ENCODE peak calls at places on chromosomes 11 and 22, in nine cellular contexts. One of them, this sample, is unnamed.

GRCh38 chr11:118636569-118637290 is 29.3 kb downstream of the PHLDB1 start:
- DNase-seq in suprapubic skin: no peak
- DNase-seq in bronchial epithelial cell: no peak
- DNase-seq in pancreas: no peak
- DNase-seq in GM06990: no peak
- DNase-seq in GM23338: no peak
- DNase-seq in fibroblast of villous mesenchyme: no peak
- DNase-seq in AG04450: no peak
- DNase-seq in fibroblast of the aortic adventitia: no peak
- DNase-seq in this sample: no peak

GRCh38 chr11:92932023-92932422 is 37.4 kb upstream of the MTNR1B start:
- DNase-seq in suprapubic skin: no peak
- DNase-seq in bronchial epithelial cell: peak
- DNase-seq in pancreas: no peak
- DNase-seq in GM06990: no peak
- DNase-seq in GM23338: no peak
- DNase-seq in fibroblast of villous mesenchyme: no peak
- DNase-seq in AG04450: no peak
- DNase-seq in fibroblast of the aortic adventitia: peak
- DNase-seq in this sample: no peak

GRCh38 chr11:11985954-11986949 is 22.2 kb downstream of the DKK3 start:
- DNase-seq in suprapubic skin: peak
- DNase-seq in bronchial epithelial cell: no peak
- DNase-seq in pancreas: peak
- DNase-seq in GM06990: no peak
- DNase-seq in GM23338: peak
- DNase-seq in fibroblast of villous mesenchyme: no peak
- DNase-seq in AG04450: no peak
- DNase-seq in fibroblast of the aortic adventitia: no peak
- DNase-seq in this sample: no peak

GRCh38 chr11:77203901-77204755 is 76.1 kb downstream of the MYO7A start:
- DNase-seq in suprapubic skin: no peak
- DNase-seq in bronchial epithelial cell: no peak
- DNase-seq in pancreas: peak
- DNase-seq in GM06990: no peak
- DNase-seq in GM23338: no peak
- DNase-seq in fibroblast of villous mesenchyme: no peak
- DNase-seq in AG04450: no peak
- DNase-seq in fibroblast of the aortic adventitia: no peak
- DNase-seq in this sample: peak

GRCh38 chr11:86588566-86589090 is 83.8 kb downstream of the ME3 start:
- DNase-seq in suprapubic skin: no peak
- DNase-seq in bronchial epithelial cell: no peak
- DNase-seq in pancreas: no peak
- DNase-seq in GM06990: no peak
- DNase-seq in GM23338: peak
- DNase-seq in fibroblast of villous mesenchyme: no peak
- DNase-seq in AG04450: no peak
- DNase-seq in fibroblast of the aortic adventitia: peak
- DNase-seq in this sample: no peak

GRCh38 chr11:20275987-20276660 is 87.4 kb upstream of the HTATIP2 start:
- DNase-seq in suprapubic skin: no peak
- DNase-seq in bronchial epithelial cell: no peak
- DNase-seq in pancreas: no peak
- DNase-seq in GM06990: peak
- DNase-seq in GM23338: no peak
- DNase-seq in fibroblast of villous mesenchyme: no peak
- DNase-seq in AG04450: no peak
- DNase-seq in fibroblast of the aortic adventitia: no peak
- DNase-seq in this sample: no peak

GRCh38 chr11:78354741-78355705 is 62.6 kb downstream of the GAB2 start:
- DNase-seq in suprapubic skin: no peak
- DNase-seq in bronchial epithelial cell: no peak
- DNase-seq in pancreas: no peak
- DNase-seq in GM06990: no peak
- DNase-seq in GM23338: peak
- DNase-seq in fibroblast of villous mesenchyme: peak
- DNase-seq in AG04450: no peak
- DNase-seq in fibroblast of the aortic adventitia: peak
- DNase-seq in this sample: no peak

GRCh38 chr22:50403701-50404101 is 60.6 kb downstream of the PPP6R2 start:
- DNase-seq in suprapubic skin: no peak
- DNase-seq in bronchial epithelial cell: no peak
- DNase-seq in pancreas: peak
- DNase-seq in GM06990: no peak
- DNase-seq in GM23338: no peak
- DNase-seq in fibroblast of villous mesenchyme: peak
- DNase-seq in AG04450: no peak
- DNase-seq in fibroblast of the aortic adventitia: no peak
- DNase-seq in this sample: peak

GRCh38 chr22:42990131-42990838 is 24.7 kb downstream of the PACSIN2 start:
- DNase-seq in suprapubic skin: no peak
- DNase-seq in bronchial epithelial cell: peak
- DNase-seq in pancreas: no peak
- DNase-seq in GM06990: no peak
- DNase-seq in GM23338: peak
- DNase-seq in fibroblast of villous mesenchyme: peak
- DNase-seq in AG04450: no peak
- DNase-seq in fibroblast of the aortic adventitia: peak
- DNase-seq in this sample: no peak

GRCh38 chr22:46042786-46043185 is 65.8 kb upstream of the WNT7B start:
- DNase-seq in suprapubic skin: peak
- DNase-seq in bronchial epithelial cell: no peak
- DNase-seq in pancreas: no peak
- DNase-seq in GM06990: no peak
- DNase-seq in GM23338: no peak
- DNase-seq in fibroblast of villous mesenchyme: no peak
- DNase-seq in AG04450: no peak
- DNase-seq in fibroblast of the aortic adventitia: no peak
- DNase-seq in this sample: no peak

GRCh38 chr11:7437706-7438105 is 47.6 kb upstream of the OLFML1 start:
- DNase-seq in suprapubic skin: no peak
- DNase-seq in bronchial epithelial cell: no peak
- DNase-seq in pancreas: no peak
- DNase-seq in GM06990: no peak
- DNase-seq in GM23338: no peak
- DNase-seq in fibroblast of villous mesenchyme: no peak
- DNase-seq in AG04450: no peak
- DNase-seq in fibroblast of the aortic adventitia: no peak
- DNase-seq in this sample: no peak

GRCh38 chr11:92626624-92627023 is 342.8 kb upstream of the MTNR1B start:
- DNase-seq in suprapubic skin: no peak
- DNase-seq in bronchial epithelial cell: no peak
- DNase-seq in pancreas: no peak
- DNase-seq in GM06990: no peak
- DNase-seq in GM23338: no peak
- DNase-seq in fibroblast of villous mesenchyme: no peak
- DNase-seq in AG04450: no peak
- DNase-seq in fibroblast of the aortic adventitia: no peak
- DNase-seq in this sample: no peak

GRCh38 chr22:23696326-23696851 is 5.6 kb downstream of the RGL4 start:
- DNase-seq in suprapubic skin: no peak
- DNase-seq in bronchial epithelial cell: no peak
- DNase-seq in pancreas: no peak
- DNase-seq in GM06990: peak
- DNase-seq in GM23338: no peak
- DNase-seq in fibroblast of villous mesenchyme: no peak
- DNase-seq in AG04450: no peak
- DNase-seq in fibroblast of the aortic adventitia: no peak
- DNase-seq in this sample: peak

GRCh38 chr11:28860898-28861297 is 752.7 kb downstream of the METTL15 start:
- DNase-seq in suprapubic skin: no peak
- DNase-seq in bronchial epithelial cell: peak
- DNase-seq in pancreas: no peak
- DNase-seq in GM06990: no peak
- DNase-seq in GM23338: no peak
- DNase-seq in fibroblast of villous mesenchyme: peak
- DNase-seq in AG04450: no peak
- DNase-seq in fibroblast of the aortic adventitia: peak
- DNase-seq in this sample: no peak

GRCh38 chr11:66272600-66272999 is 4.2 kb downstream of the RAB1B start:
- DNase-seq in suprapubic skin: no peak
- DNase-seq in bronchial epithelial cell: no peak
- DNase-seq in pancreas: no peak
- DNase-seq in GM06990: no peak
- DNase-seq in GM23338: no peak
- DNase-seq in fibroblast of villous mesenchyme: no peak
- DNase-seq in AG04450: no peak
- DNase-seq in fibroblast of the aortic adventitia: no peak
- DNase-seq in this sample: no peak

GRCh38 chr11:22472306-22472705 is 134.1 kb downstream of the SLC17A6 start:
- DNase-seq in suprapubic skin: no peak
- DNase-seq in bronchial epithelial cell: peak
- DNase-seq in pancreas: no peak
- DNase-seq in GM06990: no peak
- DNase-seq in GM23338: peak
- DNase-seq in fibroblast of villous mesenchyme: no peak
- DNase-seq in AG04450: no peak
- DNase-seq in fibroblast of the aortic adventitia: no peak
- DNase-seq in this sample: no peak
- TF ChIP-seq CTCF in suprapubic skin: no peak
- TF ChIP-seq CTCF in bronchial epithelial cell: peak
- TF ChIP-seq CTCF in pancreas: no peak
- TF ChIP-seq CTCF in GM06990: no peak
- TF ChIP-seq CTCF in GM23338: peak
- TF ChIP-seq CTCF in fibroblast of villous mesenchyme: no peak
- TF ChIP-seq CTCF in AG04450: peak
- TF ChIP-seq CTCF in fibroblast of the aortic adventitia: no peak
- TF ChIP-seq CTCF in this sample: no peak

DNA sequence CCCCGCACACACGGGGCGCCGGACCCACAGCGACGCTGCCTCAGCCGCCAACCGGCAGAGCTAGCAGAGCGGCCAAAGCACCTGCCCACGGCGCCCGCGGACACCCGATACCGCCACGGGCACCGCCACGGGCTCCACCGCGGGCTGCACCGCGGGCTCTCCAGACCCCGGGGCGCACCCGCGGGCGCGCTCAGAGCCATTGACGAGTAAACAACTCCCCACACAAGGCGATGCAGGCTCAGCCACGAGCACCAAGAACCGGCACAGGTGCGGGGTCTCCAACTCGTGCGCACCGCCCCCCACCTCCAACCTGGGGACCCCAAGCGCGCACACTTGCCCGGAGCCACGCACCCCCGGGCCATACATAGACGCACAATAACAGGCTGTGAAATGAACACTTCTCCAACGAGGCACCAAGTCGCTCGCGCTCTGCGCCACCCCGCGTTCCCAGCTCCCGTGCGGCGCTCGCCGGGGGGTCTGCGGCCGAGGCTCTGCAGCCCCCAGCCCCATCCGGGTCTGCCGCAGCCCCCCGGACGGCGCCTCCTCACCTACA is 1.9 kb downstream of the IFITM10 start:
- DNase-seq in suprapubic skin: peak
- DNase-seq in bronchial epithelial cell: no peak
- DNase-seq in pancreas: no peak
- DNase-seq in GM06990: no peak
- DNase-seq in GM23338: no peak
- DNase-seq in fibroblast of villous mesenchyme: no peak
- DNase-seq in AG04450: no peak
- DNase-seq in fibroblast of the aortic adventitia: no peak
- DNase-seq in this sample: no peak
- H3K4me3 ChIP-seq in suprapubic skin: peak
- H3K4me3 ChIP-seq in bronchial epithelial cell: peak
- H3K4me3 ChIP-seq in pancreas: no peak
- H3K4me3 ChIP-seq in GM06990: no peak
- H3K4me3 ChIP-seq in GM23338: peak
- H3K4me3 ChIP-seq in fibroblast of villous mesenchyme: no peak
- H3K4me3 ChIP-seq in AG04450: no peak
- H3K4me3 ChIP-seq in fibroblast of the aortic adventitia: peak
- H3K4me3 ChIP-seq in this sample: peak

DNA sequence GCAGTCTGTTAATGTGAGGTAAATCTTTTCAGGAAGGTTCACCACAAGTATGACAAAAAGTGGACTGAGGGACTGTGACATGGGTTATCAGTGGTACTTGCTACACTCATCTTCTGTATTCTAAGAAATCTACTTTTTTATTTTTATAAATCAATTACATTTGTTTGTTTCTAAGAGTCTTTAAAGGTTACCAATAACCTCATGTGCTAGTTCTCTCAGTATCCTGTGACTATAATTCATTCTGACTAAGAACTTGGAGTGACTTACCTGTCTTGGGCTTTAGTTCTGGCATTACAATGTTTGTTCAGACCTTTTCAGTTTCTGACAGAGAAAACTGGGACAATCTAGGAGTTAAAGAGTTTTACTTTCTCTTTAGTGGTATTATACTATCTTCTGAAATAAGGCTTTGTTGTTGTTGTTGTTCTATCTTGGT is 108.4 kb downstream of the PDE3B start:
- DNase-seq in suprapubic skin: no peak
- DNase-seq in bronchial epithelial cell: no peak
- DNase-seq in pancreas: no peak
- DNase-seq in GM06990: no peak
- DNase-seq in GM23338: no peak
- DNase-seq in fibroblast of villous mesenchyme: no peak
- DNase-seq in AG04450: no peak
- DNase-seq in fibroblast of the aortic adventitia: no peak
- DNase-seq in this sample: no peak
- TF ChIP-seq CTCF in suprapubic skin: no peak
- TF ChIP-seq CTCF in bronchial epithelial cell: no peak
- TF ChIP-seq CTCF in pancreas: no peak
- TF ChIP-seq CTCF in GM06990: no peak
- TF ChIP-seq CTCF in GM23338: no peak
- TF ChIP-seq CTCF in fibroblast of villous mesenchyme: no peak
- TF ChIP-seq CTCF in AG04450: no peak
- TF ChIP-seq CTCF in fibroblast of the aortic adventitia: no peak
- TF ChIP-seq CTCF in this sample: no peak

DNA sequence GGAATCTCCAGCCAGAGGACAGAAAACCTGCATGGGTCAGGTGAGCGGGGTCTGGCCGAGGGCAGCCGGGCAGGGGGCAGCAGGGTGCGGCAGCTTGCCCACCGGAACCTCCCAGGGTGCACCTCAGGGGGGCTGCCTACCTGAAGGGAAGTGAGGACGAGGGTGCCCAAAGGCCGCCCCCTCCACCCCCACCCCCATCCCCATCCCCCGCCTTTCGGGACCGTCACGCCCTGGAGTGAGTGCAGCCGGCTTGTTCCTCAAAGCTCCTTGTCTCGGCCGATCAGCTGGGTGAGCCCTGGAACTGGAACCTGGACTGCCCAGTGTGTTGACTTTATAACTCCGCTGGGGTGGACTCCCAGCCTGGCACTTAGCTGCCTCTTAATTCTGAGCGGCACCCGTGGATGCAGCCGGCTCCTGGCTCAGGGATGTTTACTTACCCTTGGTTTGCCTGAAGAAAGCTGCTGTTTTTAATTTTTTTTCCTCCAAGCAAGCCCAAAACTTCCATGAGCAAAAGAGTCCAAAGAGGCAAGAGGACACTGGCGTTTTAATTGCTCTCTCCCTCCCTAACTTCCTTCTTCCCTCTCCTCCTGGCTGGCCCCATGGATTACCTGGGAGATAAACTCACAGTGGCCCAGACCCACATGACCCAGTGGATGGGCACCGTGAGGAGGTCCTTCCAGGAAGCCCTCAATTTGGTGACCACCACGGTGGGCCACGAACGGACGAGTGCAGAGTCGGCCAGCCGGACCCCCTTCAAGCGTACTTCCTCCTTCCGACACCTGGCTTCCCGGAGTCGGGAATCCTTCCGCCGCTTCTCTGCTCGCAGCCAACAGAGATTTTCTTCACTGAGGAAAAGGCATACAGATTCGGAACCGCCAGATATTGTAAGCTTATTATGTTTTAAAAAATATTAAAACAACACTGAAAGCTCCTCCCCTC is 87.8 kb upstream of the CRYBB3 start:
- DNase-seq in suprapubic skin: peak
- DNase-seq in bronchial epithelial cell: no peak
- DNase-seq in pancreas: peak
- DNase-seq in GM06990: no peak
- DNase-seq in GM23338: peak
- DNase-seq in fibroblast of villous mesenchyme: no peak
- DNase-seq in AG04450: no peak
- DNase-seq in fibroblast of the aortic adventitia: no peak
- DNase-seq in this sample: no peak
- H3K4me3 ChIP-seq in suprapubic skin: peak
- H3K4me3 ChIP-seq in bronchial epithelial cell: peak
- H3K4me3 ChIP-seq in pancreas: peak
- H3K4me3 ChIP-seq in GM06990: peak
- H3K4me3 ChIP-seq in GM23338: peak
- H3K4me3 ChIP-seq in fibroblast of villous mesenchyme: peak
- H3K4me3 ChIP-seq in AG04450: peak
- H3K4me3 ChIP-seq in fibroblast of the aortic adventitia: peak
- H3K4me3 ChIP-seq in this sample: peak